ENCODE peak calls at places on chromosomes 7 and 10, in four cellular contexts. O is A549, B is keratinocyte, Z is astrocyte. D is an unnamed sample.
A peak's percentile ranks its signal among the peaks of the same experiment; 100 is the strongest.

GRCh38 chr10:84214612-84215235 is 10.6 kb downstream of the LRIT2 start:
- DNase-seq in O (no peak), B (no peak), Z (no peak), D (no peak)

GRCh38 chr10:122588381-122588780 is 27.8 kb downstream of the DMBT1 start:
- DNase-seq in O (no peak), B (no peak), Z (no peak), D (no peak)

GRCh38 chr10:49225218-49225876 is 37.2 kb upstream of the TMEM273 start:
- DNase-seq in O (no peak), B (no peak), Z (no peak), D (no peak)

GRCh38 chr10:22651276-22651980 is 63.0 kb downstream of the PIP4K2A start:
- DNase-seq in O (no peak), B (no peak), Z (no peak), D (no peak)

GRCh38 chr10:89646833-89647570 is 2.0 kb upstream of the PANK1 start:
- DNase-seq in O (no peak), B (no peak), Z (no peak), D (no peak)

GRCh38 chr7:98808751-98809460 is 60.9 kb downstream of the TMEM130 start:
- DNase-seq in O (no peak), B (no peak), Z (no peak), D (no peak)

GRCh38 chr7:5774790-5775189 is 6.7 kb downstream of the RNF216 start:
- DNase-seq in O (no peak), B (no peak), Z (no peak), D (no peak)

GRCh38 chr10:72133517-72133916 is 45.2 kb upstream of the SPOCK2 start:
- DNase-seq in O (no peak), B (no peak), Z (peak; percentile 78), D (peak; percentile 87)

GRCh38 chr7:148723846-148724245 is 25.1 kb downstream of the CUL1 start:
- DNase-seq in O (no peak), B (no peak), Z (no peak), D (no peak)

GRCh38 chr7:48511021-48511579 is 339.8 kb downstream of the ABCA13 start:
- DNase-seq in O (no peak), B (no peak), Z (no peak), D (no peak)

GRCh38 chr7:6338551-6339274 is 66.3 kb upstream of the CYTH3 start:
- DNase-seq in O (no peak), B (no peak), Z (no peak), D (no peak)

GRCh38 chr7:26449175-26450165 is 157.8 kb downstream of the SNX10 start:
- DNase-seq in O (peak; percentile 10), B (peak; percentile 23), Z (peak; percentile 76), D (no peak)

GRCh38 chr7:87575521-87575920 is 25.2 kb downstream of the ABCB1 start:
- DNase-seq in O (no peak), B (no peak), Z (peak; percentile 81), D (no peak)

GRCh38 chr10:96017227-96017687 is 26.1 kb upstream of the CCNJ start:
- DNase-seq in O (peak; percentile 69), B (peak; percentile 21), Z (peak; percentile 20), D (no peak)

GRCh38 chr7:132034748-132035416 is 478.5 kb upstream of the PODXL start:
- DNase-seq in O (no peak), B (no peak), Z (no peak), D (no peak)

GRCh38 chr7:34835901-34836300 is 177.9 kb downstream of the NPSR1 start:
- DNase-seq in O (no peak), B (no peak), Z (no peak), D (no peak)
- H3K4me2 ChIP-seq in O (no peak overlapping the region), B (no peak overlapping the region), Z (no peak overlapping the region), D (no peak overlapping the region)

GRCh38 chr7:70602135-70602534 is 529.8 kb upstream of the GALNT17 start:
- DNase-seq in O (no peak), B (no peak), Z (no peak), D (no peak)
- H3K4me2 ChIP-seq in O (no peak overlapping the region), B (no peak overlapping the region), Z (no peak overlapping the region), D (no peak overlapping the region)

GRCh38 chr7:21028990-21029337 is 242.3 kb upstream of the SP8 start:
- DNase-seq in O (no peak), B (no peak), Z (no peak), D (no peak)
- H3K4me2 ChIP-seq in O (no peak overlapping the region), B (no peak overlapping the region), Z (no peak overlapping the region), D (no peak overlapping the region)

GRCh38 chr10:104340692-104341091 is 2.4 kb upstream of the ITPRIP start:
- DNase-seq in O (no peak), B (no peak), Z (no peak), D (no peak)

GRCh38 chr10:104340099-104340594 is 1.9 kb upstream of the ITPRIP start:
- DNase-seq in O (no peak), B (no peak), Z (no peak), D (no peak)

GRCh38 chr10:104337527-104337984 is 709 bp downstream of the ITPRIP start:
- DNase-seq in O (peak; percentile 63), B (no peak), Z (no peak), D (no peak)

GRCh38 chr10:104337985-104338735 is at the start of gene ITPRIP:
- DNase-seq in O (peak; percentile 81), B (no peak), Z (peak; percentile 84), D (peak; percentile 91)

DNA sequence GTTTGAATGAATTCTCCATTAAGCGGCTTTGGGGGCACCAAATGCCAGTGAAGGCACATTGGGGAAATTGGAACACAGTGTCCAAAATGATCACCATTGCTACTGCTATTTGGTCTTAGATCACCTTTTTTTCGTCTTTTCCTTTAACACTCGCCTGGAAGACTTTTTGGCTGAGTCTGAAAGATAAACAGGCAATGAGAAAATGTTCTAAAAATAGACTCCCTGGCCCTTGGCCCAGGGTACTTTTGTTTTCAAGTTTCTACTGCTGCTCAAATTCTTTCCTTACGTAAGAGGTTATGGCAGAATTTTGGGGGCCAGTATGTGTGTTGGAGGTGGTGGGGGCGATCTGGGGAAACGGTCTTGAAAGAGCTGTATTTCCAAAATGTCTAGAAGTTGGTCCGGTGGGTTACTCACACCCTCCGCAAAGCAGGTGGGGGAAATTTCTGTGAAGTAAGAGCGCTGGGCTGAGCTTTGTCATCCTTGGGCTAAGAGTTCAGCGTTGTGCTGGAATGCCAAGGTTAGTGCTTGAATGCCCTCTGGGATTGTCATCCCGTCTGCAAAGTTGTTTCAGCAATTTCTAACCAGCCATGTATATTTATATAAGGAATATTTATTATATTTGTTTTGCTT is 1.3 kb upstream of the ITPRIP start:
- DNase-seq in O (no peak), B (no peak), Z (peak; percentile 78), D (peak; percentile 87)
- H3K4me2 ChIP-seq in O (peak overlapping the region; percentile 88), B (peak overlapping the region; percentile 95), Z (peak overlapping the region; percentile 94), D (peak overlapping the region; percentile 98)

GRCh38 chr7:150737265-150738055 is at the start of gene GIMAP5:
- DNase-seq in O (no peak), B (no peak), Z (no peak), D (no peak)

GRCh38 chr7:150739045-150739432 is 1.8 kb downstream of the GIMAP5 start:
- DNase-seq in O (no peak), B (no peak), Z (no peak), D (no peak)

GRCh38 chr7:150740053-150740452 is 2.8 kb downstream of the GIMAP5 start:
- DNase-seq in O (no peak), B (no peak), Z (no peak), D (no peak)

GRCh38 chr7:150736864-150737263 is 354 bp upstream of the GIMAP5 start:
- DNase-seq in O (no peak), B (no peak), Z (no peak), D (no peak)

GRCh38 chr7:150738092-150739044 is 1.1 kb downstream of the GIMAP5 start:
- DNase-seq in O (no peak), B (peak; percentile 13), Z (no peak), D (no peak)
- H3K4me2 ChIP-seq in O (no peak overlapping the region), B (peak overlapping the region; percentile 17), Z (no peak overlapping the region), D (no peak overlapping the region)

D was measured in osteoblast.